ENCODE peak calls at places on chromosomes 7 and 10, in ten cellular contexts. S is H4; D is esophagus squamous epithelium; I is GM06990; L is CD8-positive, alpha-beta memory T cell; N is Right ventricle myocardium superior; Q is stimulated activated CD8-positive, alpha-beta memory T cell treated with anti-CD3 and anti-CD28 coated beads, Interleukin-15, amount 100 ng/mL, for 1 hour; A is thoracic aorta; W is pancreas; T is activated CD4-positive, alpha-beta T cell treated with anti-CD3 and anti-CD28 coated beads, Interleukin-2, amount 50 U/mL, for 1 hour. Y is an unnamed sample.

GRCh38 chr10:24983946-24984345 is 31.5 kb upstream of the PRTFDC1 start:
- DNase-seq in S (no peak), A (no peak), Q (no peak), I (no peak), W (no peak), T (no peak), L (no peak), D (no peak), N (no peak), Y (no peak)

GRCh38 chr10:43854042-43854441 is 205.4 kb upstream of the ZNF32 start:
- DNase-seq in D (no peak), S (peak; percentile 92), W (no peak), I (no peak), N (no peak), Q (no peak), T (no peak), A (no peak), L (no peak), Y (no peak)

GRCh38 chr7:96921231-96921630 is 84.1 kb upstream of the DLX6 start:
- DNase-seq in I (no peak), S (no peak), N (no peak), Q (no peak), L (no peak), T (no peak), W (no peak), A (no peak), D (no peak), Y (no peak)

GRCh38 chr7:20839196-20839735 is 52.6 kb upstream of the SP8 start:
- DNase-seq in W (no peak), I (no peak), S (no peak), L (no peak), Q (no peak), D (no peak), A (no peak), N (no peak), T (no peak), Y (no peak)

GRCh38 chr10:92604841-92605240 is 11.9 kb downstream of the KIF11 start:
- DNase-seq in S (no peak), N (no peak), L (no peak), W (no peak), Q (no peak), A (no peak), T (no peak), D (no peak), I (no peak), Y (no peak)

GRCh38 chr7:108497082-108497725 is 28.7 kb downstream of the PNPLA8 start:
- DNase-seq in S (peak; percentile 63), I (peak; percentile 20), N (no peak), T (peak; percentile 38), D (no peak), W (peak; percentile 15), L (peak; percentile 59), A (no peak), Q (peak; percentile 25), Y (peak; percentile 24)

GRCh38 chr10:49539320-49539885 is 482 bp upstream of the ERCC6 start:
- DNase-seq in L (no peak), D (no peak), Q (no peak), A (no peak), W (peak; percentile 16), N (peak; percentile 62), S (peak; percentile 21), I (no peak), T (peak; percentile 10), Y (no peak)

GRCh38 chr10:73577788-73578187 is 13.4 kb downstream of the USP54 start:
- DNase-seq in I (no peak), D (no peak), Q (no peak), W (peak; percentile 63), A (peak; percentile 66), N (peak; percentile 73), T (no peak), L (no peak), S (no peak), Y (no peak)

GRCh38 chr7:2002561-2003450 is 229.9 kb downstream of the MAD1L1 start:
- DNase-seq in Q (no peak), N (peak; percentile 35), L (no peak), W (no peak), S (no peak), T (no peak), I (no peak), D (no peak), A (no peak), Y (no peak)

GRCh38 chr7:41858196-41858595 is 155.3 kb upstream of the INHBA start:
- DNase-seq in S (no peak), Q (no peak), W (no peak), L (no peak), D (no peak), N (no peak), T (no peak), I (no peak), A (no peak), Y (no peak)

GRCh38 chr7:98352621-98353020 is 48.3 kb downstream of the BAIAP2L1 start:
- DNase-seq in S (peak; percentile 56), L (no peak), Q (no peak), N (no peak), D (no peak), I (no peak), T (no peak), W (no peak), A (no peak), Y (no peak)

GRCh38 chr10:34906021-34906965 is 91.2 kb upstream of the PARD3 start:
- DNase-seq in D (no peak), I (no peak), T (no peak), L (no peak), W (no peak), S (no peak), A (no peak), N (no peak), Q (no peak), Y (no peak)

GRCh38 chr7:67407351-67407750 is 410.7 kb downstream of the TYW1 start:
- DNase-seq in L (no peak), D (no peak), A (no peak), Q (no peak), W (no peak), T (no peak), S (no peak), I (no peak), N (no peak), Y (no peak)

GRCh38 chr10:125008689-125009579 is 67.0 kb downstream of the ZRANB1 start:
- DNase-seq in I (no peak), T (no peak), Q (no peak), W (peak; percentile 66), D (no peak), A (no peak), N (peak; percentile 19), S (no peak), L (no peak), Y (no peak)

GRCh38 chr7:44639701-44640321 is 33.4 kb downstream of the OGDH start:
- DNase-seq in L (no peak), Q (no peak), S (peak; percentile 98), D (no peak), I (no peak), N (no peak), W (peak; percentile 52), A (no peak), T (no peak), Y (no peak)

GRCh38 chr7:25669300-25669781 is 441.1 kb upstream of the NPVF start:
- DNase-seq in T (no peak), S (no peak), Q (no peak), W (no peak), A (no peak), D (no peak), I (no peak), N (no peak), L (no peak), Y (no peak)

GRCh38 chr10:53601260-53601875 is 828.8 kb upstream of the MBL2 start:
- DNase-seq in T (no peak), W (no peak), S (peak; percentile 14), Q (no peak), D (no peak), A (no peak), L (no peak), I (no peak), N (no peak), Y (no peak)

GRCh38 chr10:722281-723060 is 33.0 kb upstream of the DIP2C start:
- DNase-seq in D (no peak), T (no peak), A (no peak), Q (no peak), L (no peak), N (no peak), I (no peak), S (no peak), W (no peak), Y (no peak)

GRCh38 chr7:29486191-29486700 is 77.4 kb upstream of the PRR15 start:
- DNase-seq in S (no peak), I (no peak), W (no peak), T (no peak), Q (no peak), L (no peak), D (no peak), A (no peak), N (no peak), Y (no peak)

GRCh38 chr7:82469207-82469606 is 25.6 kb upstream of the CACNA2D1 start:
- DNase-seq in I (no peak), T (no peak), D (no peak), Q (no peak), W (no peak), A (no peak), N (no peak), S (no peak), L (no peak), Y (no peak)

GRCh38 chr7:2689951-2690705 is 2.1 kb downstream of the AMZ1 start:
- DNase-seq in Q (no peak), N (no peak), A (no peak), W (no peak), L (no peak), S (peak; percentile 89), T (no peak), I (no peak), D (no peak), Y (no peak)

GRCh38 chr7:121167971-121168370 is 160.8 kb upstream of the WNT16 start:
- DNase-seq in D (no peak), S (no peak), Q (no peak), A (no peak), T (no peak), W (no peak), L (no peak), N (no peak), I (no peak), Y (no peak)

GRCh38 chr10:120426306-120426705 is 30.7 kb upstream of the PLPP4 start:
- DNase-seq in D (no peak), I (no peak), Q (no peak), T (no peak), S (no peak), W (no peak), L (no peak), A (no peak), N (no peak), Y (no peak)

GRCh38 chr7:537911-538634 is 18.4 kb upstream of the PDGFA start:
- DNase-seq in S (peak; percentile 99), Q (no peak), N (peak; percentile 63), I (no peak), A (no peak), D (no peak), T (no peak), L (no peak), W (peak; percentile 83), Y (no peak)

GRCh38 chr10:79128923-79129305 is 60.1 kb downstream of the ZMIZ1 start:
- DNase-seq in W (no peak), I (no peak), S (no peak), T (no peak), D (no peak), L (no peak), N (no peak), Q (no peak), A (no peak), Y (no peak)

GRCh38 chr10:125845617-125846016 is 22.3 kb downstream of the BCCIP start:
- DNase-seq in S (no peak), N (no peak), W (no peak), I (no peak), D (no peak), Q (no peak), L (no peak), T (no peak), A (no peak), Y (no peak)

GRCh38 chr7:34198089-34198686 is 292.8 kb downstream of the BMPER start:
- DNase-seq in N (no peak), L (no peak), I (no peak), Q (no peak), W (no peak), S (no peak), D (no peak), A (no peak), T (no peak), Y (no peak)

GRCh38 chr7:144020340-144020739 is 20.2 kb downstream of the OR6B1 start:
- DNase-seq in T (no peak), W (no peak), S (no peak), L (no peak), Q (no peak), D (no peak), A (no peak), N (no peak), I (no peak), Y (no peak)

Y was measured in activated CD4-positive, CD25-positive, alpha-beta regulatory T cell treated with anti-CD3 and anti-CD28 coated beads, Interleukin-2, amount 50 U/mL, for 16 hours.